ENCODE peak calls at places on chromosomes 2 and 18, in eight cellular contexts. H is stomach, D is body of pancreas, G is testis, T is HepG2, Y is A549, P is HCT116, S is IMR-90. C is an unnamed sample.

GRCh38 chr18:58148954-58149471 is 105.0 kb downstream of the NEDD4L start:
- DNase-seq in H (peak), D (peak), G (no peak), T (no peak), Y (no peak), P (no peak), S (no peak), C (no peak)

GRCh38 chr18:23033079-23033478 is 100.0 kb downstream of the RBBP8 start:
- DNase-seq in H (peak), D (no peak), G (no peak), T (no peak), Y (no peak), P (no peak), S (no peak), C (no peak)

GRCh38 chr2:118975133-118975532 is 33.1 kb downstream of the MARCO start:
- DNase-seq in H (no peak), D (no peak), G (no peak), T (no peak), Y (no peak), P (no peak), S (no peak), C (no peak)

GRCh38 chr2:36366491-36367120 is 11.0 kb downstream of the CRIM1 start:
- DNase-seq in H (no peak), D (no peak), G (no peak), T (no peak), Y (no peak), P (no peak), S (no peak), C (no peak)

GRCh38 chr2:39062320-39062719 is 58.5 kb downstream of the SOS1 start:
- DNase-seq in H (no peak), D (no peak), G (no peak), T (no peak), Y (no peak), P (no peak), S (no peak), C (no peak)

GRCh38 chr2:67733517-67733916 is 329.3 kb downstream of the C1D start:
- DNase-seq in H (no peak), D (peak), G (peak), T (peak), Y (peak), P (peak), S (no peak), C (peak)

GRCh38 chr2:46187112-46187618 is 110.0 kb upstream of the EPAS1 start:
- DNase-seq in H (peak), D (peak), G (peak), T (peak), Y (no peak), P (no peak), S (peak), C (no peak)

GRCh38 chr2:191678437-191679110 is 638 bp downstream of the NABP1 start:
- DNase-seq in H (peak), D (peak), G (peak), T (peak), Y (peak), P (no peak), S (no peak), C (no peak)

GRCh38 chr18:70645971-70646370 is 357.1 kb downstream of the SOCS6 start:
- DNase-seq in H (no peak), D (no peak), G (no peak), T (no peak), Y (no peak), P (no peak), S (no peak), C (no peak)

GRCh38 chr2:205914736-205915510 is 171.1 kb downstream of the INO80D start:
- DNase-seq in H (no peak), D (no peak), G (no peak), T (no peak), Y (no peak), P (no peak), S (peak), C (no peak)

GRCh38 chr2:231037202-231037730 is at the start of gene C2orf72:
- DNase-seq in H (no peak), D (no peak), G (no peak), T (no peak), Y (peak), P (no peak), S (no peak), C (peak)

GRCh38 chr2:235923859-235924674 is 244.1 kb downstream of the GBX2 start:
- DNase-seq in H (no peak), D (no peak), G (no peak), T (peak), Y (no peak), P (no peak), S (no peak), C (no peak)

GRCh38 chr2:231124833-231125232 is at the start of gene HTR2B:
- DNase-seq in H (no peak), D (no peak), G (peak), T (no peak), Y (no peak), P (no peak), S (peak), C (no peak)

GRCh38 chr2:45765007-45765767 is 113.7 kb downstream of the PRKCE start:
- DNase-seq in H (no peak), D (no peak), G (no peak), T (no peak), Y (no peak), P (no peak), S (no peak), C (no peak)

GRCh38 chr18:52174220-52174619 is 165.8 kb upstream of the DCC start:
- DNase-seq in H (no peak), D (no peak), G (no peak), T (no peak), Y (no peak), P (no peak), S (no peak), C (no peak)

DNA sequence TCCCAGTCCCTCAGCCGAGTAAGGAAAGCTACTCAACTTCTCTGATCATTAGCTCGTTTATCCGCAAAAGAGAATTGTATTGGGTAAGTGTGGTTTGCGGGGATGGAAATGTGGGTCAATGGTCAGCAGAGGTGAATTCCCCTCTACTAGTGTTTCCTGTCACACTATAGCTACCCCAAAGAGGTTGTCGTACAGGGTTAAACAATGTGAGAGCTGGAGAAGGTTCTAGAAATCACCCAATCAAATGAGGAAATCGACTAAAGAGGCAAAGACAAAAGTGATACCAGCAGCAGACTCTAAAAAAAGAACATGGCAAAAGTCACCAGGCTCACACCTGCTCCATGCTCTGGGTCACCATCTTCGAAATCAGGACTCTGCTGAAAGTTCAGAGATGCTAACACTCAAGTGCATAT is 144.7 kb upstream of the ITGA4 start:
- DNase-seq in H (no peak), D (no peak), G (no peak), T (no peak), Y (no peak), P (no peak), S (no peak), C (no peak)
- TF ChIP-seq POLR2A in H (no peak), D (no peak), G (no peak), T (no peak), Y (no peak), P (no peak), S (no peak), C (no peak)

GRCh38 chr18:35478520-35479435 is 19.0 kb downstream of the INO80C start:
- DNase-seq in H (peak), D (no peak), G (no peak), T (peak), Y (peak), P (peak), S (peak), C (peak)

GRCh38 chr18:35484034-35484433 is 13.7 kb downstream of the INO80C start:
- DNase-seq in H (no peak), D (no peak), G (no peak), T (no peak), Y (no peak), P (no peak), S (no peak), C (no peak)

GRCh38 chr18:35485852-35486251 is 11.9 kb downstream of the INO80C start:
- DNase-seq in H (no peak), D (no peak), G (no peak), T (peak), Y (no peak), P (no peak), S (no peak), C (no peak)

GRCh38 chr18:35479911-35480586 is 17.7 kb downstream of the INO80C start:
- DNase-seq in H (peak), D (no peak), G (no peak), T (no peak), Y (no peak), P (no peak), S (no peak), C (no peak)

DNA sequence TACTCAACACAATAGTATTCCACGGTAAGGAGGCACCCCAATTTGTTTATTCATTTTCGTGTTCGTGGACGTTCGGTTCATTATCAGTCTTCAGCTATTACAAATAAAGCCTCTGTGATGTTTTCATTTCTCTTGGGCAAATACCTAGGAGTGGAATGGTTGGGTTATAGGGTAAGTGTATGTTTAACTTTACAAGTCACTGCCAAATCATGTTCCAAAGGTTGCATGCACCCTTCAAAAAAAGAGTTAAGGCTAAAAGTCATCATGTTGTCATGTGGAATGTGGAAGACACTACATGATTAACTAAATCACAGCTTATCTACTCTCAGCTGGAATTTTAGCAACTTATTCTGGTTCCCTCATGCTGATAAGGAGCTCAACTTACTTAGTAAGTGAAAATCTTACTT is 15.8 kb downstream of the INO80C start:
- DNase-seq in H (no peak), D (no peak), G (no peak), T (peak), Y (no peak), P (no peak), S (peak), C (no peak)
- TF ChIP-seq POLR2A in H (no peak), D (no peak), G (no peak), T (no peak), Y (no peak), P (no peak), S (no peak), C (no peak)

GRCh38 chr2:109331864-109332848 is 203.2 kb downstream of the SH3RF3 start:
- DNase-seq in H (peak), D (peak), G (peak), T (peak), Y (peak), P (peak), S (peak), C (peak)
- TF ChIP-seq POLR2A in H (no peak), D (peak), G (no peak), T (no peak), Y (no peak), P (no peak), S (peak), C (peak)

GRCh38 chr2:71072492-71072891 is 4.0 kb downstream of the NAGK start:
- DNase-seq in H (no peak), D (no peak), G (no peak), T (no peak), Y (no peak), P (no peak), S (no peak), C (no peak)

GRCh38 chr2:71068218-71069035 is at the start of gene NAGK:
- DNase-seq in H (peak), D (peak), G (peak), T (peak), Y (peak), P (peak), S (peak), C (peak)

GRCh38 chr2:71069376-71069775 is 928 bp downstream of the NAGK start:
- DNase-seq in H (no peak), D (no peak), G (no peak), T (no peak), Y (no peak), P (no peak), S (peak), C (no peak)

GRCh38 chr2:71071681-71072398 is 3.4 kb downstream of the NAGK start:
- DNase-seq in H (no peak), D (no peak), G (no peak), T (no peak), Y (no peak), P (no peak), S (no peak), C (no peak)

GRCh38 chr2:71070294-71071025 is 2.0 kb downstream of the NAGK start:
- DNase-seq in H (no peak), D (peak), G (no peak), T (peak), Y (peak), P (peak), S (peak), C (no peak)
- TF ChIP-seq POLR2A in H (no peak), D (no peak), G (no peak), T (no peak), Y (no peak), P (no peak), S (no peak), C (no peak)

DNA sequence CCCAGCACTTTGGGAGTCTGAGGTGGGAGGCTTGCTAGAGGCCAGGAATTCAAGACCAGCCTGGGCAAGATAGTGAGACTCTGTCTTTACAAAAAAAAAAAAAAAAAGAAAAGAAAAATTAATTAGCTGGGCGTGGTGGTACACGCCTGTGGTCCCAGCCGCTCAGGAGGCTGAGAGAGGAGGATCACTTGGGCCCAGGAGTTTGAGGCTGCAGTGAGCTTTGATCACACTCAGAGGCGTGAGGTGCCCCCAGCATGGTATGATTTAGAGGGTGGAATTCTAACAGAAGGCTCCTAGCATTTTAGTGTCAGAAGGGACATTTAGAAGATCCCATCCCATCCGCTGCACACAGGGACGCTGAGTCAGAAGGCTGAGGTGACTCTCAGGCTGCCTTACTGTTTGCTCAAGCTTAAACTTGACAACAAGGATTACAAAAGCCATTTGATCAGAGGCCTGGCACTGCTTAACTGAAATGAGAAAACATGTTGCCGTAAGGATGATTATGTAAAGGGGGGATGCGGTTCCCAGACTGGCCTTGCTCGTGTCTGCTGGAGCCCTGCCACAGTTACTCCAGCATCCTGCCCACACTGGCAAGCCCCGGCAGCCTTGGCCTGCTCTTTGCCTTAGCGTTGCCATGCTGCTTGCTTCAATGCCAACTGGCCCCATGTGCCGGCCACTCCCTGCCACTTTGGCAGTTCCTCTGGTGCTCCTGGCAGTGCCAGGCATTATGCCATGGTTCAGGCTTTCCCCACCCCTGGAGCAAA is 45.6 kb upstream of the SLC1A4 start:
- DNase-seq in H (peak), D (peak), G (peak), T (peak), Y (peak), P (no peak), S (peak), C (no peak)
- TF ChIP-seq POLR2A in H (no peak), D (no peak), G (no peak), T (no peak), Y (no peak), P (no peak), S (no peak), C (no peak)

GRCh38 chr2:241492174-241492565 is 16.2 kb downstream of the STK25 start:
- DNase-seq in H (no peak), D (no peak), G (no peak), T (no peak), Y (no peak), P (no peak), S (no peak), C (no peak)

GRCh38 chr2:241494311-241494908 is 14.0 kb downstream of the STK25 start:
- DNase-seq in H (no peak), D (no peak), G (no peak), T (no peak), Y (no peak), P (no peak), S (no peak), C (no peak)

GRCh38 chr2:241491549-241492173 is 16.7 kb downstream of the STK25 start:
- DNase-seq in H (no peak), D (no peak), G (no peak), T (no peak), Y (no peak), P (no peak), S (no peak), C (no peak)

GRCh38 chr2:241490825-241491505 is 17.4 kb downstream of the STK25 start:
- DNase-seq in H (no peak), D (no peak), G (no peak), T (no peak), Y (no peak), P (no peak), S (no peak), C (no peak)

GRCh38 chr2:241493092-241493491 is 15.3 kb downstream of the STK25 start:
- DNase-seq in H (no peak), D (no peak), G (no peak), T (no peak), Y (no peak), P (no peak), S (no peak), C (no peak)
- TF ChIP-seq POLR2A in H (no peak), D (no peak), G (no peak), T (no peak), Y (no peak), P (no peak), S (no peak), C (no peak)

GRCh38 chr2:147531299-147531698 is 313.5 kb upstream of the ACVR2A start:
- DNase-seq in H (no peak), D (no peak), G (no peak), T (no peak), Y (no peak), P (no peak), S (no peak), C (no peak)
- TF ChIP-seq POLR2A in H (no peak), D (no peak), G (no peak), T (no peak), Y (no peak), P (no peak), S (no peak), C (no peak)